ENCODE peak calls at places on chromosomes 2 and 18, in four cellular contexts. One of them, this sample, is unnamed.

GRCh38 chr2:65331361-65331760 is 101.0 kb downstream of the SPRED2 start:
- DNase-seq in brain pericyte: no peak
- DNase-seq in NCI-H1092 treated with DMSO at 0.1 percent for 48 hours: no peak
- DNase-seq in stimulated activated CD4-positive, alpha-beta T cell treated with anti-CD3 and anti-CD28 coated beads, Interleukin-2, amount 100 ng/mL, for 48 hours: no peak
- DNase-seq in this sample: no peak

GRCh38 chr18:77209587-77209986 is 40.1 kb upstream of the GALR1 start:
- DNase-seq in brain pericyte: no peak
- DNase-seq in NCI-H1092 treated with DMSO at 0.1 percent for 48 hours: no peak
- DNase-seq in stimulated activated CD4-positive, alpha-beta T cell treated with anti-CD3 and anti-CD28 coated beads, Interleukin-2, amount 100 ng/mL, for 48 hours: no peak
- DNase-seq in this sample: no peak

GRCh38 chr2:192000196-192000990 is 153.5 kb upstream of the CAVIN2 start:
- DNase-seq in brain pericyte: no peak
- DNase-seq in NCI-H1092 treated with DMSO at 0.1 percent for 48 hours: no peak
- DNase-seq in stimulated activated CD4-positive, alpha-beta T cell treated with anti-CD3 and anti-CD28 coated beads, Interleukin-2, amount 100 ng/mL, for 48 hours: no peak
- DNase-seq in this sample: no peak

GRCh38 chr2:174585657-174586056 is 11.9 kb downstream of the WIPF1 start:
- DNase-seq in brain pericyte: no peak
- DNase-seq in NCI-H1092 treated with DMSO at 0.1 percent for 48 hours: no peak
- DNase-seq in stimulated activated CD4-positive, alpha-beta T cell treated with anti-CD3 and anti-CD28 coated beads, Interleukin-2, amount 100 ng/mL, for 48 hours: no peak
- DNase-seq in this sample: no peak

GRCh38 chr2:237686659-237687136 is 59.3 kb downstream of the LRRFIP1 start:
- DNase-seq in brain pericyte: no peak
- DNase-seq in NCI-H1092 treated with DMSO at 0.1 percent for 48 hours: no peak
- DNase-seq in stimulated activated CD4-positive, alpha-beta T cell treated with anti-CD3 and anti-CD28 coated beads, Interleukin-2, amount 100 ng/mL, for 48 hours: no peak
- DNase-seq in this sample: no peak

GRCh38 chr2:190343170-190343499 is 254 bp upstream of the INPP1 start:
- DNase-seq in brain pericyte: no peak
- DNase-seq in NCI-H1092 treated with DMSO at 0.1 percent for 48 hours: peak; percentile 11
- DNase-seq in stimulated activated CD4-positive, alpha-beta T cell treated with anti-CD3 and anti-CD28 coated beads, Interleukin-2, amount 100 ng/mL, for 48 hours: no peak
- DNase-seq in this sample: no peak

GRCh38 chr2:241122376-241123002 is 20.4 kb upstream of the MTERF4 start:
- DNase-seq in brain pericyte: no peak
- DNase-seq in NCI-H1092 treated with DMSO at 0.1 percent for 48 hours: no peak
- DNase-seq in stimulated activated CD4-positive, alpha-beta T cell treated with anti-CD3 and anti-CD28 coated beads, Interleukin-2, amount 100 ng/mL, for 48 hours: no peak
- DNase-seq in this sample: no peak

GRCh38 chr2:46701152-46701551 is 214.5 kb downstream of the MCFD2 start:
- DNase-seq in brain pericyte: no peak
- DNase-seq in NCI-H1092 treated with DMSO at 0.1 percent for 48 hours: no peak
- DNase-seq in stimulated activated CD4-positive, alpha-beta T cell treated with anti-CD3 and anti-CD28 coated beads, Interleukin-2, amount 100 ng/mL, for 48 hours: no peak
- DNase-seq in this sample: no peak

GRCh38 chr2:218003994-218004419 is 1.2 kb upstream of the TNS1 start:
- DNase-seq in brain pericyte: peak; percentile 25
- DNase-seq in NCI-H1092 treated with DMSO at 0.1 percent for 48 hours: no peak
- DNase-seq in stimulated activated CD4-positive, alpha-beta T cell treated with anti-CD3 and anti-CD28 coated beads, Interleukin-2, amount 100 ng/mL, for 48 hours: no peak
- DNase-seq in this sample: peak; percentile 88

GRCh38 chr2:128642801-128643200 is 324.1 kb upstream of the HS6ST1 start:
- DNase-seq in brain pericyte: no peak
- DNase-seq in NCI-H1092 treated with DMSO at 0.1 percent for 48 hours: no peak
- DNase-seq in stimulated activated CD4-positive, alpha-beta T cell treated with anti-CD3 and anti-CD28 coated beads, Interleukin-2, amount 100 ng/mL, for 48 hours: no peak
- DNase-seq in this sample: no peak

This sample was measured in left ventricle myocardium superior.